ENCODE peak calls at places on chromosome 20, in five cellular contexts. H is T-helper 2 cell; B is cardiac fibroblast; A is activated naive CD4-positive, alpha-beta T cell; I is COR-L47. V is an unnamed sample.

GRCh38 chr20:32582659-32583580 is 2.2 kb downstream of the NOL4L start:
- DNase-seq in B (no peak), I (no peak), A (no peak), H (no peak), V (peak; percentile 91)

GRCh38 chr20:33650111-33650752 is 11.9 kb upstream of the C20orf144 start:
- DNase-seq in A (no peak), H (no peak), B (no peak), I (no peak), V (no peak)

GRCh38 chr20:58986968-58987517 is 6.0 kb downstream of the NELFCD start:
- DNase-seq in H (no peak), B (no peak), I (no peak), A (no peak), V (peak; percentile 43)

GRCh38 chr20:54156981-54157835 is 16.6 kb downstream of the CYP24A1 start:
- DNase-seq in B (no peak), H (no peak), A (no peak), I (no peak), V (no peak)

GRCh38 chr20:35523298-35523888 is 6.1 kb downstream of the C20orf173 start:
- DNase-seq in A (no peak), I (no peak), H (no peak), B (peak; percentile 33), V (no peak)

GRCh38 chr20:50628326-50628725 is 63.0 kb downstream of the RIPOR3 start:
- DNase-seq in A (no peak), I (peak; percentile 8), B (no peak), H (no peak), V (peak; percentile 75)

GRCh38 chr20:58378056-58378455 is 11.0 kb upstream of the VAPB start:
- DNase-seq in A (no peak), I (no peak), H (no peak), B (no peak), V (no peak)

GRCh38 chr20:17663486-17663885 is 18.6 kb downstream of the RRBP1 start:
- DNase-seq in B (no peak), H (no peak), A (no peak), I (no peak), V (peak; percentile 52)

GRCh38 chr20:36499723-36500501 is 41.4 kb upstream of the MYL9 start:
- DNase-seq in A (no peak), I (no peak), H (no peak), B (peak; percentile 56), V (no peak)

GRCh38 chr20:58349586-58349985 is 39.4 kb upstream of the VAPB start:
- DNase-seq in A (no peak), B (peak; percentile 84), H (no peak), I (no peak), V (peak; percentile 45)

GRCh38 chr20:44747166-44748004 is 1.7 kb downstream of the KCNK15 start:
- DNase-seq in I (peak; percentile 95), H (no peak), A (peak; percentile 15), B (peak; percentile 82), V (peak; percentile 89)

GRCh38 chr20:16930656-16931055 is 182.5 kb downstream of the OTOR start:
- DNase-seq in I (no peak), A (no peak), H (no peak), B (no peak), V (no peak)

GRCh38 chr20:52224920-52225319 is 33.3 kb upstream of the ZFP64 start:
- DNase-seq in H (no peak), I (no peak), B (no peak), A (no peak), V (peak; percentile 7)

GRCh38 chr20:3077618-3078134 is 6.3 kb downstream of the OXT start:
- DNase-seq in B (no peak), A (no peak), I (no peak), H (no peak), V (no peak)

GRCh38 chr20:46700481-46700880 is 9.0 kb upstream of the SLC2A10 start:
- DNase-seq in A (no peak), I (no peak), H (no peak), B (no peak), V (no peak)

GRCh38 chr20:58084966-58085365 is 143.5 kb downstream of the ANKRD60 start:
- DNase-seq in H (no peak), A (no peak), I (no peak), B (no peak), V (no peak)

GRCh38 chr20:46206025-46206424 is 87.9 kb downstream of the CD40 start:
- DNase-seq in A (no peak), B (peak; percentile 70), H (no peak), I (no peak), V (no peak)

GRCh38 chr20:39835040-39835842 is 853.8 kb downstream of the MAFB start:
- DNase-seq in A (no peak), H (no peak), I (no peak), B (no peak), V (no peak)

GRCh38 chr20:16123623-16124022 is 449.6 kb downstream of the KIF16B start:
- DNase-seq in H (no peak), A (no peak), B (no peak), I (no peak), V (no peak)

GRCh38 chr20:41616228-41616627 is 1.9 kb downstream of the CHD6 start:
- DNase-seq in A (no peak), H (no peak), I (no peak), B (peak; percentile 10), V (no peak)

GRCh38 chr20:64766-65322 is 22.6 kb upstream of the DEFB125 start:
- DNase-seq in I (no peak), A (no peak), H (no peak), B (no peak), V (no peak)

V was measured in left kidney.